ENCODE peak calls at places on chromosomes 1 and 21, in eight cellular contexts. B, O, T, G, H, U, L and C are unnamed samples.

GRCh38 chr1:32797456-32797855 is 19.7 kb downstream of the YARS1 start:
- DNase-seq in O (no peak), T (no peak), H (no peak), G (no peak), B (peak; percentile 55), L (no peak), U (no peak), C (no peak)

GRCh38 chr1:43530483-43531452 is at the start of gene PTPRF:
- DNase-seq in L (peak; percentile 61), T (peak; percentile 75), U (no peak), G (peak; percentile 50), O (no peak), H (peak; percentile 75), B (peak; percentile 48), C (peak; percentile 22)

GRCh38 chr1:176196728-176197127 is 10.4 kb downstream of the COP1 start:
- DNase-seq in O (no peak), U (no peak), G (no peak), T (no peak), B (no peak), L (no peak), H (no peak), C (no peak)

GRCh38 chr1:9442266-9442846 is 96.9 kb upstream of the SLC25A33 start:
- DNase-seq in U (no peak), H (no peak), T (peak; percentile 53), O (no peak), B (peak; percentile 74), L (no peak), G (no peak), C (no peak)

GRCh38 chr1:117237701-117238413 is 27.1 kb upstream of the VTCN1 start:
- DNase-seq in L (no peak), O (no peak), G (no peak), B (no peak), T (no peak), U (no peak), H (no peak), C (no peak)

GRCh38 chr1:220680085-220680687 is 10.0 kb upstream of the C1orf115 start:
- DNase-seq in L (no peak), G (peak; percentile 51), O (no peak), T (peak; percentile 27), B (peak; percentile 19), H (no peak), U (no peak), C (peak; percentile 12)

GRCh38 chr21:39048574-39048973 is 134.7 kb downstream of the PSMG1 start:
- DNase-seq in U (no peak), H (no peak), B (peak; percentile 19), L (no peak), G (no peak), O (no peak), T (no peak), C (no peak)

GRCh38 chr21:31374430-31374829 is 30.4 kb upstream of the TIAM1 start:
- DNase-seq in L (no peak), G (no peak), T (no peak), B (no peak), H (no peak), U (no peak), O (no peak), C (no peak)

GRCh38 chr1:6262570-6263420 is 1.9 kb upstream of the GPR153 start:
- DNase-seq in O (no peak), U (no peak), G (no peak), T (no peak), H (peak; percentile 56), B (no peak), L (no peak), C (no peak)

GRCh38 chr1:175314300-175314699 is 121.7 kb upstream of the KIAA0040 start:
- DNase-seq in U (no peak), T (no peak), L (no peak), B (no peak), H (no peak), O (no peak), G (no peak), C (no peak)

GRCh38 chr1:166069390-166069789 is 97.4 kb downstream of the FAM78B start:
- DNase-seq in H (no peak), B (no peak), G (peak; percentile 5), L (no peak), U (no peak), O (no peak), T (no peak), C (no peak)

GRCh38 chr1:108734176-108734865 is 12.2 kb upstream of the STXBP3 start:
- DNase-seq in B (no peak), G (no peak), U (no peak), T (no peak), L (no peak), O (no peak), H (no peak), C (no peak)

GRCh38 chr1:53107570-53108322 is 34.7 kb downstream of the SLC1A7 start:
- DNase-seq in U (no peak), L (no peak), O (no peak), H (no peak), T (no peak), G (peak; percentile 88), B (peak; percentile 94), C (no peak)

GRCh38 chr1:228210076-228210651 is 2.3 kb downstream of the OBSCN start:
- DNase-seq in H (no peak), G (peak; percentile 47), O (no peak), L (no peak), T (no peak), B (no peak), U (no peak), C (no peak)

DNA sequence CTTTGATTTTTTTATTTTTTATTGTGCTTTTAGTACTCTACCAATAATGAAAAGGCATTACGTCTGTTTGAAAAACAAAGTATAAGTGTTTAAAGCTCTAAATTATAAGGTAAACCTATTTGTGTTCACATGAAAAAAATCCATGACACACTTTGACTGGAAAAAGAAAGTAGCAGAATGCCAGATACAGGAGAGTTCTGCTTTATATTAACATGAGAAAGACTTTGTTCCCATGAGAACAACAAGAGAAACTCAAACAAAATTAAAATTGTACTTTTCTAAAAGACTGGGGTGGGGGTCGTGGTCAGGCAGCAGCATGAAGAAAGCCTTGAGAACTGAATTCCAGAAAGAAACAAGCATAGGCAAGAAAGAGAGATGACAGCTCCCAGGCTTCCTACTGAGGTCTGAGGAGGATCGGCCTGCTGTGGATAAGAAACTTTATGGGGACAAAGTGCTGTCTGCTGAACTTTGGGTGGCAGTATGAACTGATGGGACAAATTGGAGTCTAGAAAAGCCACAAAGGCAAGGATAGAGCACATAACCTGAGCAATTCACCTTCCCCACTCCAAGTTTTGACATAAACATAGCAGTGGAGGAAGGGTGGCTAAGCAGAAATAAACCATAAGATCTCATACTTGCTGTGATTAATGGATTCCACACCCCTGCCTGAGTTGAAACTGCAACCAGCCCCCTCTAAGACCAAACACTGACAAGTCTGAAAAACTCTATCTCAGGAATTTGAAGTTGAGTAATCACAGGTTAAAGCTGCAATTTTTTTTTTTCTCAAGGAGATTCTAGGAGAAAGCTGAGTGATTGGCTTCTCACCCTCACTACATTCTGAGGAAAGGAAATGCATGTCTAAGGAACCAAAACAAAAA is 43.7 kb downstream of the COL6A1 start:
- DNase-seq in L (no peak), H (no peak), T (no peak), U (no peak), B (peak; percentile 67), O (no peak), G (no peak), C (no peak)
- H3K27ac ChIP-seq in L (no peak overlapping the region), H (peak overlapping the region; percentile 6), T (no peak overlapping the region), U (no peak overlapping the region), B (peak overlapping the region; percentile 6), O (no peak overlapping the region), G (no peak overlapping the region), C (no peak overlapping the region)

GRCh38 chr1:27153549-27153886 is 1.4 kb downstream of the SLC9A1 start:
- DNase-seq in B (no peak), T (no peak), L (no peak), H (peak; percentile 58), G (no peak), U (no peak), O (no peak), C (no peak)

GRCh38 chr1:27152829-27153548 is 1.9 kb downstream of the SLC9A1 start:
- DNase-seq in T (no peak), O (no peak), L (no peak), U (no peak), B (no peak), H (no peak), G (no peak), C (no peak)

GRCh38 chr1:27153927-27154358 is 982 bp downstream of the SLC9A1 start:
- DNase-seq in U (no peak), T (no peak), B (no peak), H (no peak), L (no peak), O (no peak), G (no peak), C (no peak)

GRCh38 chr1:27150641-27151040 is 4.3 kb downstream of the SLC9A1 start:
- DNase-seq in L (no peak), U (no peak), G (no peak), O (no peak), B (no peak), T (no peak), H (no peak), C (no peak)

DNA sequence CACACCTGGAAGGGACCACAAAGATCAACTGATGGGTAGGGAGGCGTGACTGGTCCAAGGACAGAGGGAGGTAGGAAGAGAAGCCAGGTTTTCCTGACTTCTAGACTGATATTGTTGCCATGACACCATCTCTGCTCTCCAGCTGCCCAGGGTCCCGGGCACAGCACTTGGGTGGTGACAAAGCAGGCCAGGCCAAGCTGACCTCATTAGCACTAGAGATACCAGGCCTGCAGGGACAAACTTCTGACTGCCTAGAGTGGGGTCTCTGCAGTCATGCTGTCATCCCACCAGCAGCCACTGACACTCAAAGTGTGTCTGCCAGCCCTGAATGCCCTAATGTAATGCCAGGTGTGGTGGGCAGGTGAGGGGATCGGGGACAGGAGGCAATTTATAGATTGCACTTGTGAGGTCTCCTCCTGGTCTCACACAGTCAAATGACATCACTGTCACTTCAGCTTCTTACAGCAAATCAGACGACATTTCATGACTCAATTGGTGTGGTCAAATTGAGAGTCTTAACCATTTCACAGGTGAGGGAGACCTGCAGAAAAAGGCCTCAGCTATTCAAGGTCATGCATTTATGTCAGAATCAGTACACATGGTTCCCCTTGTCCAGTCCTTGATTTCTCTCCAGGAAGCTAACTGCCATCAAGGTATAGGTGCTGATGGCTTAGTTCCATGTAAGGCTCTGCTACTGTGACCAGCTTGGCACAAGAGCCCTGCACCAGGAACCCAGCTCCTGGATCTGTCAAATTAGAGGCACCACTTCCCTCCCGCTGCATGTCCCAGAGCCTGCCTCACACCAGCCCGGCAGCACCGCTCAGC is 2.7 kb downstream of the SLC9A1 start:
- DNase-seq in G (no peak), L (no peak), H (no peak), B (no peak), O (no peak), T (no peak), U (no peak), C (no peak)
- H3K4me3 ChIP-seq in G (no peak overlapping the region), L (no peak overlapping the region), H (peak overlapping the region; percentile 83), B (peak overlapping the region; percentile 33), O (peak overlapping the region; percentile 88), T (no peak overlapping the region), U (no peak overlapping the region), C (peak overlapping the region; percentile 27)

GRCh38 chr1:21292991-21293536 is 2.8 kb upstream of the ECE1 start:
- DNase-seq in T (no peak), G (no peak), U (peak; percentile 31), H (no peak), L (no peak), O (no peak), B (no peak), C (peak; percentile 15)
- H3K4me1 ChIP-seq in T (peaks cover 66% of the 10 kb centered on the region), G (peaks cover 52% of the 10 kb centered on the region), U (peaks cover 80% of the 10 kb centered on the region), H (peaks cover under 1% of the 10 kb centered on the region), L (no peaks in the 10 kb centered on the region), O (peaks cover 19% of the 10 kb centered on the region), B (peaks cover 29% of the 10 kb centered on the region), C (peaks cover 82% of the 10 kb centered on the region)

DNA sequence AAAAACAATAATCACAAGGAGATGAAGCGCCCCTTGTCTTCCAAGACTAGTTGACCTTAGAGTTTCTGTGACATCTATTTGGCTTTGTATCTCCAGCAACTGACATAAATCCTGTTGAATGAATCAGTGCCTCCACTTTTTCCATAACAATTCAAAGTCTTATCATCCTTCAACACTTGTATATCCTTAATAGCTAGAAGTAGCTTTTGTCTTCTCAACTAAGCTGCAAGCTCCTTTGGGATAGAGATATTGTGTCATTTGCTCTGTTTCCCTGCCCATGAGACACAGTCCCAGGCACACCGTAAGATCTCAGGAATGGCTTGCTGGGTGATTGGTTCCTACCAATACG is 5.7 kb downstream of the PIGR start:
- DNase-seq in L (no peak), G (no peak), H (no peak), T (no peak), B (no peak), U (no peak), O (no peak), C (no peak)
- H3K27ac ChIP-seq in L (no peak overlapping the region), G (no peak overlapping the region), H (peak overlapping the region; percentile 91), T (no peak overlapping the region), B (no peak overlapping the region), U (no peak overlapping the region), O (no peak overlapping the region), C (no peak overlapping the region)